ENCODE peak calls at places on chromosomes 2 and 18, in five cellular contexts. C is omental fat pad, M is Calu3, L is left ventricle myocardium inferior, Q is HFF-Myc. P is an unnamed sample.
A peak's percentile ranks its signal among the peaks of the same experiment; 100 is the strongest.

GRCh38 chr2:628651-629050 is 48.6 kb downstream of the TMEM18 start:
- DNase-seq in C (no peak), M (peak; percentile 54), L (no peak), Q (no peak), P (no peak)

GRCh38 chr18:44309185-44309584 is 371.5 kb upstream of the SETBP1 start:
- DNase-seq in C (no peak), M (no peak), L (no peak), Q (no peak), P (peak; percentile 16)

GRCh38 chr18:74905245-74905644 is 303.7 kb downstream of the PTGR3 start:
- DNase-seq in C (no peak), M (no peak), L (peak; percentile 19), Q (no peak), P (no peak)

GRCh38 chr2:36562973-36563532 is 34.9 kb downstream of the FEZ2 start:
- DNase-seq in C (no peak), M (no peak), L (no peak), Q (no peak), P (no peak)

GRCh38 chr2:74516070-74516633 is 1.9 kb downstream of the TLX2 start:
- DNase-seq in C (no peak), M (no peak), L (peak; percentile 75), Q (no peak), P (no peak)

GRCh38 chr2:62817348-62817747 is 111.8 kb downstream of the EHBP1 start:
- DNase-seq in C (no peak), M (no peak), L (no peak), Q (no peak), P (no peak)

GRCh38 chr18:65975536-65975935 is 224.7 kb downstream of the CDH7 start:
- DNase-seq in C (no peak), M (no peak), L (no peak), Q (no peak), P (no peak)

GRCh38 chr2:174985624-174986023 is 19.6 kb downstream of the CHN1 start:
- DNase-seq in C (no peak), M (no peak), L (no peak), Q (no peak), P (no peak)

GRCh38 chr2:224379210-224379609 is 22.7 kb downstream of the FAM124B start:
- DNase-seq in C (no peak), M (no peak), L (no peak), Q (no peak), P (no peak)

GRCh38 chr2:224379986-224380385 is 21.9 kb downstream of the FAM124B start:
- DNase-seq in C (no peak), M (no peak), L (peak; percentile 26), Q (no peak), P (no peak)

GRCh38 chr2:224381913-224382647 is 19.8 kb downstream of the FAM124B start:
- DNase-seq in C (no peak), M (no peak), L (no peak), Q (no peak), P (no peak)

GRCh38 chr2:224382973-224383555 is 18.8 kb downstream of the FAM124B start:
- DNase-seq in C (no peak), M (no peak), L (no peak), Q (no peak), P (no peak)

GRCh38 chr2:224378087-224379085 is 23.5 kb downstream of the FAM124B start:
- DNase-seq in C (no peak), M (no peak), L (no peak), Q (no peak), P (no peak)
- TF ChIP-seq CTCF in C (no peak), M (peak; percentile 21), L (no peak), Q (peak; percentile 10), P (no peak)

DNA sequence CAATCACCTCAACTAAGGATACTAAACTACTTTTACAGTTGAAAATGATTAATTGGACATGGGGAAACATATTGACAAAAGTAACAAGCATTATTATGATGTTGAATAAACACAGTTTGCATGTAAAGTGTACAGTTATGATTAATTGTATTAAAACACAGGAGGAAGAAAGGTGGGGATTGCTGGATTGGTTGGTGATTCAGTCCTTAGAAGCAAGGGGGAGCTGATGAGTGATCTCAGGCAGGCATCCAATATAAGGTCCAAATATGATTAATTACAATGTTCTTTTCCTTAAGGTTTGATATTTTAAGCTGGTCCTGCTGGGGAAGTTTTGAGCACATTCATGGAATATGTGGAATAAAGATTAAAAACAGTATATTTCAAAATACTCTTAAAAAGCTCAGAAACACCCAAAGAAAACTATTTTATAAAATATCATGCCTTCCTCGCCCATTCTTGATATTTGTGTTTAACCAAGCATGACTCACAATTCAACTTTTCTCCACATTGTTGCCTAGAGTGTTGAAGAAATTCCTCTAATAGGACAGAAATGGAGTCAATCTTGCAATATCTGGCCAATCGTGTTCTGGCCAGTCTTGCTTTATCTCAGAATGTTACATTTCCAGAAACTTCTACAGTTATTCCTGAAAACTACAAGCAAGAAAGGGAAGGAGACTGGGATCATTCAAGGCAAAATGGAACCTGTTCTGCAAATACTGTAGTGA is 268.2 kb downstream of the RPIA start:
- DNase-seq in C (no peak), M (no peak), L (no peak), Q (no peak), P (no peak)
- TF ChIP-seq CTCF in C (no peak), M (no peak), L (peak; percentile 20), Q (peak; percentile 18), P (no peak)

GRCh38 chr2:208820289-208820688 is 413.7 kb downstream of the PTH2R start:
- DNase-seq in C (no peak), M (no peak), L (no peak), Q (no peak), P (no peak)
- TF ChIP-seq CTCF in C (no peak), M (peak; percentile 28), L (peak; percentile 32), Q (no peak), P (no peak)

DNA sequence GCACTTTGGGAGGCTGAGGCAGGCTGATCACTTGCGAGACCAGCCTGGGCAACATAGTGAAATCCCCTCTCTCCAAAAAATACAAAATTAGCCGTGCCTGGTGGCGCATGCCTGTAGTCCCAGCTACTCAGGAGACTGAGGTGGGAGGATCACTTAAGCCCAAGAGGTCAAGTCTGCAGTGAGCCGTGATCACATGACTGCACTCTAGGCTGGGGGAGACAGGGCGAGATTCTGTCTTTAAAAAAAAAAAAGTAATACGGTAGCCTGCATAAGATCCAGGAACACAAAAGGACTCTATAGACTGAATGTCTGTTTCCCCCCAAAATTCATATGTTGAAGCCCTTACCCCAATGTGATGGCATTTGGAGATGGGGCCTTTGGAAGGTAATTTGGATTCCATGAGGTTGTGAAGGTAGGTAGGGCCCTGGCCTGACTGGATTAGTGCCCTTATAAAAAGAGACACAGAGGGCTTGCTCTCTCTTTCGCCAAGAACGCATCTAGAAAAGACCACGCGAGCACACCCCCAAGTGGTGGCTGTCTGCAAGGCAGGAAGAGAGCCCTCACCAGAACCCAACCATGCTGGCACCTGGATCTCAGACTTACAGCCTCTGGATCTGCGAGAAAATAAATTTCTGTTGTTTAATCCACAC is 17.0 kb downstream of the MBOAT2 start:
- DNase-seq in C (no peak), M (no peak), L (no peak), Q (no peak), P (no peak)
- TF ChIP-seq CTCF in C (no peak), M (no peak), L (no peak), Q (peak; percentile 37), P (no peak)

GRCh38 chr2:170715932-170716777 is 1.0 kb downstream of the SP5 start:
- DNase-seq in C (no peak), M (no peak), L (no peak), Q (no peak), P (no peak)

GRCh38 chr2:170717991-170718589 is 3.0 kb downstream of the SP5 start:
- DNase-seq in C (no peak), M (no peak), L (no peak), Q (no peak), P (no peak)

GRCh38 chr2:170715062-170715931 is at the start of gene SP5:
- DNase-seq in C (no peak), M (peak; percentile 55), L (peak; percentile 25), Q (no peak), P (no peak)

GRCh38 chr2:170717599-170717963 is 2.4 kb downstream of the SP5 start:
- DNase-seq in C (no peak), M (no peak), L (no peak), Q (no peak), P (no peak)

DNA sequence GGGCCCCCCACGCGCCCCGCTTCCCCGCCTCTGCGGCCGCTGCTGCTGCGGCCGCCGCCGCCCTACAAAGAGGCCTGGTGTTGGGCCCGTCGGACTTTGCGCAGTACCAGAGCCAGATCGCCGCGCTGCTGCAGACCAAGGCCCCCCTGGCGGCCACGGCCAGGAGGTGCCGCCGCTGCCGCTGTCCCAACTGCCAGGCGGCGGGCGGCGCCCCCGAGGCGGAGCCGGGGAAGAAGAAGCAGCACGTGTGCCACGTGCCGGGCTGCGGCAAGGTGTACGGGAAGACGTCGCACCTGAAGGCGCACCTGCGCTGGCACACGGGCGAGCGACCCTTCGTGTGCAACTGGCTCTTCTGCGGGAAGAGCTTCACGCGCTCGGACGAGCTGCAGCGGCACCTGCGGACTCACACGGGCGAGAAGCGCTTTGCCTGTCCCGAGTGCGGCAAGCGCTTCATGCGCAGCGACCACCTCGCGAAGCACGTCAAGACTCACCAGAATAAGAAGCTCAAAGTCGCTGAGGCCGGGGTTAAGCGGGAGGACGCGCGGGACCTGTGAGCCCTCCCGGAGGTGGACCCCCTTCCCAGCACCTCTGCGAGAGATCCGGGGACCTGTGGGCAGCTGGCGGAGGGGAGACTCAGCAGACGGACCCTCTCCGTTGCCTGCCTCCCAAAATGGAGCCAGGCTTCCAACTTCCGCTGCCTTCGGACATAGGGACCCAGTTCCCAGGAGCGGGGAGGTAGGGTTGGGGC is 1.9 kb downstream of the SP5 start:
- DNase-seq in C (no peak), M (no peak), L (peak; percentile 23), Q (peak; percentile 6), P (no peak)
- TF ChIP-seq CTCF in C (no peak), M (no peak), L (peak; percentile 65), Q (peak; percentile 45), P (peak; percentile 65)

GRCh38 chr2:35204325-35204724 is 1151.3 kb upstream of the CRIM1 start:
- DNase-seq in C (no peak), M (no peak), L (no peak), Q (no peak), P (no peak)

GRCh38 chr2:35204881-35205280 is 1150.7 kb upstream of the CRIM1 start:
- DNase-seq in C (no peak), M (no peak), L (no peak), Q (no peak), P (no peak)

DNA sequence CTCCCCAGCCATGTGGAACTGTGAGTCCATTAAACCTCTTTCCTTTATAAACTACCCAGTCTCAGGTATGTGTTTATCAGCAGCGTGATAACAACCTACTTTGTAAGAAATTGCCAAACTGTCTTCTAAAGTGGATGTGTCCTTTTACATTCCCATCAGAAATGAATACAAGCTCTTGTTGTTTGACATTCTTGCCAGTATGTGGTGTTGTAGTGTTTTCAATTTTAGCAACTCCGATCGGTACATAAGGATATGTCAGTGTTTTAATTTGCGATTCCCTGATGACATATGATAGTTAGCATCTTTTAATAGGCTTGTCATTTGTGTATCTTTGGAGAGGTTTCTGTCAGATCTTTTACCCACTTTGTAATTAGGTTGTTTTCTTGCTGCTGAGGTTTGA is 1156.3 kb upstream of the CRIM1 start:
- DNase-seq in C (no peak), M (no peak), L (no peak), Q (no peak), P (no peak)
- TF ChIP-seq CTCF in C (no peak), M (no peak), L (no peak), Q (no peak), P (no peak)